ENCODE peak calls at places on chromosomes 16 and 17, in nine cellular contexts. R, P, C, H, X, O, G, Z and L are unnamed samples.

GRCh38 chr16:66984902-66985311 is 3.5 kb upstream of the CES4A start:
- DNase-seq in C (no peak), H (no peak), G (no peak), O (no peak), R (no peak), Z (no peak), P (no peak), X (no peak), L (no peak)

GRCh38 chr17:81466564-81467472 is 45.8 kb downstream of the ACTG1 start:
- DNase-seq in Z (no peak), C (no peak), O (no peak), P (no peak), X (no peak), H (no peak), G (no peak), R (no peak), L (no peak)

GRCh38 chr17:77535435-77535834 is 394.7 kb downstream of the SEC14L1 start:
- DNase-seq in P (no peak), Z (no peak), G (peak; percentile 6), X (no peak), H (no peak), R (peak; percentile 79), O (no peak), C (no peak), L (peak; percentile 38)

GRCh38 chr17:6135996-6136395 is 65.8 kb downstream of the WSCD1 start:
- DNase-seq in R (no peak), G (no peak), H (no peak), X (no peak), Z (no peak), O (no peak), C (no peak), P (no peak), L (no peak)

GRCh38 chr16:55330726-55331647 is 7.0 kb downstream of the IRX6 start:
- DNase-seq in H (no peak), C (no peak), Z (no peak), R (no peak), O (no peak), X (no peak), G (no peak), P (no peak), L (peak; percentile 42)

GRCh38 chr16:54125751-54126655 is 160.6 kb downstream of the IRX3 start:
- DNase-seq in R (no peak), O (no peak), G (no peak), Z (no peak), H (no peak), P (no peak), X (no peak), C (no peak), L (no peak)

GRCh38 chr16:12398029-12398735 is 405.5 kb downstream of the CPPED1 start:
- DNase-seq in H (no peak), O (no peak), G (no peak), R (no peak), X (no peak), C (no peak), Z (no peak), P (no peak), L (no peak)

GRCh38 chr16:13083687-13084086 is 182.3 kb downstream of the SHISA9 start:
- DNase-seq in H (no peak), G (no peak), R (no peak), Z (no peak), X (no peak), O (no peak), C (no peak), P (no peak), L (no peak)

GRCh38 chr17:75352079-75352569 is 53.4 kb downstream of the GRB2 start:
- DNase-seq in O (no peak), P (no peak), Z (no peak), C (no peak), G (no peak), R (peak; percentile 52), H (no peak), X (no peak), L (no peak)

GRCh38 chr17:13725286-13725990 is 123.7 kb upstream of the HS3ST3A1 start:
- DNase-seq in O (peak; percentile 55), R (no peak), G (no peak), X (no peak), H (no peak), Z (no peak), P (no peak), C (no peak), L (no peak)

GRCh38 chr16:3695610-3696369 is 21.5 kb downstream of the TRAP1 start:
- DNase-seq in G (peak; percentile 45), X (no peak), O (no peak), Z (no peak), R (peak; percentile 63), C (no peak), H (no peak), P (no peak), L (no peak)

GRCh38 chr17:80223142-80223815 is 3.1 kb downstream of the SLC26A11 start:
- DNase-seq in Z (no peak), R (no peak), C (no peak), X (no peak), G (peak; percentile 66), P (no peak), H (no peak), O (no peak), L (no peak)

GRCh38 chr17:4534515-4534914 is 20.7 kb downstream of the MYBBP1A start:
- DNase-seq in P (no peak), Z (no peak), R (no peak), O (no peak), C (no peak), G (no peak), H (no peak), X (no peak), L (no peak)

GRCh38 chr17:32289454-32289853 is 23.8 kb downstream of the RHBDL3 start:
- DNase-seq in H (no peak), O (no peak), G (no peak), X (no peak), R (no peak), Z (no peak), P (no peak), C (no peak), L (no peak)

GRCh38 chr16:79155904-79156303 is 444.6 kb downstream of the MAF start:
- DNase-seq in H (no peak), Z (no peak), G (no peak), O (no peak), P (no peak), R (no peak), X (no peak), C (no peak), L (no peak)

GRCh38 chr16:85461814-85462404 is 151.2 kb upstream of the GSE1 start:
- DNase-seq in H (no peak), P (no peak), O (peak; percentile 53), R (no peak), X (no peak), Z (no peak), C (peak; percentile 73), G (no peak), L (no peak)

DNA sequence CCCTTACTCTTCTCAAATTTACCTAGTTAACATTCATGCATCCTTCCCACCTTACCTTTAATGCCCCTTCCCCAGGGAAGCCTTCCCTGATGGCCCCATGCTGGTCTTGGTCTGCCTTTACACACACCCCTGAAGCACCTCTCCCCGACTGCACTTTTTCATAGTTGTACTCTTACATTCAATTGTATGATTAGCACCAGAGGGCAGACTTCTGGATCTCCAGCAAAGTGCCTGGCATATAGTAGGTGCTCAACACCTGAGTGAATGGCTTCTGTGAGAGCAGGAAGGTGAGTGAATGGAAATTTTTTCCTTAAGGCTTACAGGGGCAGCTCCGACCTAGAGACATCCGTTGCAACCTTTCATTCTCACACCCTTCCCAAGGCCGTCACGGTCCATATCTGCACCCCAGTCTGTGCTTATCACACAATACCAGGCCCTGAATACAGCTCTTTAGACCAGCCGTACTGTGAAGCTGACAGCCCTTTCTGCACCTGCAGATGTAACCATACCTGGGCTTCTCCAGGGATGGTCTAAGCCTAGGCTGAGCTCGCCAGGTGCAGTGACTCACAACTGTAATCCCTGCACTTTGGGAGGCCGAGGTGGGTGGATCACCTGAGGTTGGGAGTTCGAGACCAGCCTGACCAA is 4.4 kb downstream of the PGAP3 start:
- DNase-seq in G (no peak), Z (no peak), C (no peak), H (no peak), P (no peak), R (no peak), O (no peak), X (no peak), L (no peak)
- TF ChIP-seq CTCF in G (no peak), Z (no peak), C (no peak), H (no peak), P (no peak), R (no peak), O (no peak), X (no peak), L (no peak)

DNA sequence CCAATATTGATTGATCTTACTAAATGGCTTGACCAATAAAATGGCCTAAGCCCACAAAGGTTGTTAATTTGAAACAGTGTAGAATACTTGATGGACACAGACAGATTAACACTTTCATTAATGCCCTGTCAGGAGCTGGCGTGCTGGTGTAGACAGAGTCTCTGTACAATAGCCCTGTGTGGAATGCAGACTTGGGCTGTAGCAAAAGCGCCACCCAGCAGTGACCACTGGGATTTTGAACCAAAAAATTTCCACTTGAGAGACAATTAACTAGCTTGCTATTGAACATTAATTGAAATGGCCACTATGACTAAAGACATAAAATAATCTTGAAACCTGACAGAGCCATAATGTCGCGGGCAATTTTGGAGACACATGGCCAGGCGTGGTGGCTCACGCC is 19.7 kb upstream of the GUCY2D start:
- DNase-seq in C (no peak), P (no peak), Z (no peak), H (no peak), O (peak; percentile 66), R (no peak), G (no peak), X (no peak), L (no peak)
- TF ChIP-seq CTCF in C (no peak), P (peak; percentile 33), Z (peak; percentile 26), H (no peak), O (no peak), R (no peak), G (no peak), X (no peak), L (no peak)

GRCh38 chr17:1724869-1725641 is 551 bp downstream of the WDR81 start:
- DNase-seq in O (no peak), X (no peak), G (peak; percentile 73), P (no peak), C (no peak), R (no peak), Z (no peak), H (no peak), L (no peak)
- TF ChIP-seq CTCF in O (no peak), X (peak; percentile 26), G (peak; percentile 15), P (no peak), C (no peak), R (no peak), Z (no peak), H (no peak), L (peak; percentile 31)

DNA sequence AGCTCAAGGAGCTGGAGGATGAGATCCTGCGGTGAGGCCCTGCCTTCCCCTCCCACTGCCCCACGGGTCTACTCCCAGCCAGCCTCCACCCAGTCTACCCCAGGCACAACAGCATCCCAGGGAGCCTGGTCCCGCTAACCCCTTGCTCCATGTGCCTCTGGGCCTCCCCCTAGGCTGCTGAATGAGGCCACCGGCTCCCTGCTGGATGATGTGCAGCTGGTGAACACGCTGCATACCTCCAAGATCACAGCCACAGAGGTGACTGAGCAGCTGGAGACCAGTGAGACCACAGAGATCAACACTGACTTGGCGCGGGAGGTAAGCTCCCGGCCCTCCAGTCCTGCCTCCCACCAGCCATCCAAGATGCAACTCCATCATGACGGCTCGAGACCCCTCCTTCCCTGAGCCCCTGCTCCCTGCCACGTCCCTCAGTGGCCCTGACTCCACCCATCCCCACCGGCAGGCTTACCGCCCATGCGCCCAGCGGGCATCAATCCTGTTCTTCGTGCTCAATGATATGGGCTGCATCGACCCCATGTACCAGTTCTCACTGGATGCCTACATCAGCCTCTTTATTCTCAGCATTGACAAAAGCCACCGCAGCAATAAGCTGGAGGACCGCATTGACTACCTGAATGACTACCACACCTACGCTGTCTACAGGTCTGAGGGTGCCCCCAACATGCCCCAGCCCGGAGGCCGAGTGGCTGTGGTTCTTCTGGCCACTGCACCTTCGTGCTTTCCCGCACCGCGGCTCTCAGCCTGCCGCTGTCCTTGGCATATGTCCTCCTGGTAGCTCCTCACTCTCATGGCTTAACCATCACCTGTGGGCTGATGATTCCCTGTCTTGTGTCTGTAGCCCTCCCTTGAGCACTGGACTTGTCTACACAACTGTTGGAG is 15.0 kb upstream of the KDM6B start:
- DNase-seq in H (no peak), O (no peak), C (no peak), Z (no peak), R (no peak), X (no peak), P (no peak), G (no peak), L (no peak)
- TF ChIP-seq CTCF in H (no peak), O (no peak), C (no peak), Z (no peak), R (no peak), X (no peak), P (no peak), G (no peak), L (no peak)